ENCODE peak calls at places on chromosomes 12 and 14, in seven cellular contexts. One of them, this sample, is unnamed.

GRCh38 chr14:71400821-71401447 is 493.7 kb downstream of the PCNX1 start:
- DNase-seq in left ventricle myocardium inferior: no peak
- DNase-seq in mammary epithelial cell: no peak
- DNase-seq in CD8-positive, alpha-beta memory T cell: no peak
- DNase-seq in heart left ventricle: no peak
- DNase-seq in SJSA1: no peak
- DNase-seq in psoas muscle: no peak
- DNase-seq in this sample: no peak

GRCh38 chr12:14356147-14356546 is 9.3 kb upstream of the ATF7IP start:
- DNase-seq in SJSA1: no peak
- DNase-seq in left ventricle myocardium inferior: no peak
- DNase-seq in heart left ventricle: no peak
- DNase-seq in mammary epithelial cell: peak; percentile 24
- DNase-seq in CD8-positive, alpha-beta memory T cell: no peak
- DNase-seq in psoas muscle: no peak
- DNase-seq in this sample: no peak

GRCh38 chr12:31508436-31509150 is 82.3 kb downstream of the DENND5B start:
- DNase-seq in heart left ventricle: no peak
- DNase-seq in mammary epithelial cell: no peak
- DNase-seq in psoas muscle: no peak
- DNase-seq in CD8-positive, alpha-beta memory T cell: no peak
- DNase-seq in left ventricle myocardium inferior: no peak
- DNase-seq in SJSA1: no peak
- DNase-seq in this sample: no peak

GRCh38 chr14:32408018-32408417 is 78.9 kb downstream of the AKAP6 start:
- DNase-seq in CD8-positive, alpha-beta memory T cell: no peak
- DNase-seq in left ventricle myocardium inferior: peak; percentile 17
- DNase-seq in psoas muscle: peak; percentile 17
- DNase-seq in SJSA1: no peak
- DNase-seq in heart left ventricle: peak; percentile 41
- DNase-seq in mammary epithelial cell: no peak
- DNase-seq in this sample: peak; percentile 59

GRCh38 chr14:92984896-92985295 is 61.9 kb downstream of the CHGA start:
- DNase-seq in SJSA1: no peak
- DNase-seq in CD8-positive, alpha-beta memory T cell: no peak
- DNase-seq in left ventricle myocardium inferior: no peak
- DNase-seq in psoas muscle: no peak
- DNase-seq in heart left ventricle: no peak
- DNase-seq in mammary epithelial cell: no peak
- DNase-seq in this sample: no peak

GRCh38 chr14:94088516-94088915 is 7.4 kb downstream of the IFI27L1 start:
- DNase-seq in left ventricle myocardium inferior: no peak
- DNase-seq in SJSA1: no peak
- DNase-seq in CD8-positive, alpha-beta memory T cell: no peak
- DNase-seq in mammary epithelial cell: no peak
- DNase-seq in heart left ventricle: no peak
- DNase-seq in psoas muscle: no peak
- DNase-seq in this sample: no peak

GRCh38 chr12:53049582-53050318 is at the start of gene TNS2:
- DNase-seq in psoas muscle: peak; percentile 89
- DNase-seq in CD8-positive, alpha-beta memory T cell: no peak
- DNase-seq in left ventricle myocardium inferior: peak; percentile 89
- DNase-seq in heart left ventricle: peak; percentile 91
- DNase-seq in mammary epithelial cell: no peak
- DNase-seq in SJSA1: no peak
- DNase-seq in this sample: peak; percentile 74

GRCh38 chr12:114933428-114934160 is 249.6 kb upstream of the TBX3 start:
- DNase-seq in psoas muscle: peak; percentile 40
- DNase-seq in SJSA1: peak; percentile 93
- DNase-seq in left ventricle myocardium inferior: no peak
- DNase-seq in mammary epithelial cell: peak; percentile 83
- DNase-seq in CD8-positive, alpha-beta memory T cell: no peak
- DNase-seq in heart left ventricle: no peak
- DNase-seq in this sample: no peak

GRCh38 chr14:60722836-60723217 is 1.3 kb downstream of the SIX4 start:
- DNase-seq in heart left ventricle: no peak
- DNase-seq in left ventricle myocardium inferior: no peak
- DNase-seq in SJSA1: no peak
- DNase-seq in mammary epithelial cell: no peak
- DNase-seq in CD8-positive, alpha-beta memory T cell: no peak
- DNase-seq in psoas muscle: peak; percentile 40
- DNase-seq in this sample: peak; percentile 47

GRCh38 chr12:51994959-51995358 is 11.8 kb upstream of the TAMALIN start:
- DNase-seq in left ventricle myocardium inferior: no peak
- DNase-seq in mammary epithelial cell: no peak
- DNase-seq in SJSA1: no peak
- DNase-seq in psoas muscle: no peak
- DNase-seq in heart left ventricle: no peak
- DNase-seq in CD8-positive, alpha-beta memory T cell: no peak
- DNase-seq in this sample: no peak

GRCh38 chr12:120842595-120842994 is 61.6 kb downstream of the SPPL3 start:
- DNase-seq in mammary epithelial cell: no peak
- DNase-seq in heart left ventricle: no peak
- DNase-seq in CD8-positive, alpha-beta memory T cell: no peak
- DNase-seq in SJSA1: no peak
- DNase-seq in left ventricle myocardium inferior: no peak
- DNase-seq in psoas muscle: no peak
- DNase-seq in this sample: no peak
- H3K4me1 ChIP-seq in mammary epithelial cell: no peaks in the 10 kb centered on the region
- H3K4me1 ChIP-seq in heart left ventricle: peaks cover 67% of the 10 kb centered on the region
- H3K4me1 ChIP-seq in CD8-positive, alpha-beta memory T cell: peaks cover 8% of the 10 kb centered on the region
- H3K4me1 ChIP-seq in SJSA1: peaks cover 11% of the 10 kb centered on the region
- H3K4me1 ChIP-seq in left ventricle myocardium inferior: peaks cover 83% of the 10 kb centered on the region
- H3K4me1 ChIP-seq in psoas muscle: peaks cover 61% of the 10 kb centered on the region
- H3K4me1 ChIP-seq in this sample: peaks cover 19% of the 10 kb centered on the region

DNA sequence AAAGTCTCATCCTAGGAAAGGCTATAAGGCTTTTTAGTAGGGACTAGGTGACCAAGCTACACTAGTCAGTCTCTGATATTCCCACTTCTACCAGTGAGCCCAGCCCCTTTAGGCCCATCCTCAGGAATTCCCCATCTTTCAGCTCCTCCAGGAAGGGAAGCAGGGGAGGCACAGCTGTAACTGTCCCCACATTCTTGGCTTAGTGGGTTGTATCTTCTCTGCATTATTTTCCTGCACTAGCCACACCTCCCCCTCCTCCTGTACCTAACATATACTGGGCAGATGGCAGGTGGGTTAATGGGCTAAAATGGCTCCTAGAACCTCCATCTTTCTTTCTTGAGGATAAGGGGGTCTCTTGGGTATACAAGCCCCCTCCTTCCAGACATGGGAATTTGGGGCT is 439 bp upstream of the CYP27B1 start:
- DNase-seq in psoas muscle: no peak
- DNase-seq in SJSA1: no peak
- DNase-seq in heart left ventricle: no peak
- DNase-seq in left ventricle myocardium inferior: no peak
- DNase-seq in CD8-positive, alpha-beta memory T cell: no peak
- DNase-seq in mammary epithelial cell: no peak
- DNase-seq in this sample: no peak
- H3K27me3 ChIP-seq in psoas muscle: peaks cover 29% of the 10 kb centered on the region
- H3K27me3 ChIP-seq in SJSA1: peaks cover 51% of the 10 kb centered on the region
- H3K27me3 ChIP-seq in heart left ventricle: peaks cover 45% of the 10 kb centered on the region
- H3K27me3 ChIP-seq in left ventricle myocardium inferior: peaks cover 48% of the 10 kb centered on the region
- H3K27me3 ChIP-seq in CD8-positive, alpha-beta memory T cell: peaks cover 18% of the 10 kb centered on the region
- H3K27me3 ChIP-seq in mammary epithelial cell: no peaks in the 10 kb centered on the region
- H3K27me3 ChIP-seq in this sample: no peaks in the 10 kb centered on the region

GRCh38 chr14:103886304-103887169 is 39.2 kb upstream of the PPP1R13B start:
- DNase-seq in SJSA1: no peak
- DNase-seq in left ventricle myocardium inferior: no peak
- DNase-seq in heart left ventricle: no peak
- DNase-seq in psoas muscle: no peak
- DNase-seq in CD8-positive, alpha-beta memory T cell: no peak
- DNase-seq in mammary epithelial cell: no peak
- DNase-seq in this sample: peak; percentile 57
- H3K4me3 ChIP-seq in SJSA1: no peak overlapping the region
- H3K4me3 ChIP-seq in left ventricle myocardium inferior: no peak overlapping the region
- H3K4me3 ChIP-seq in heart left ventricle: no peak overlapping the region
- H3K4me3 ChIP-seq in psoas muscle: no peak overlapping the region
- H3K4me3 ChIP-seq in CD8-positive, alpha-beta memory T cell: no peak overlapping the region
- H3K4me3 ChIP-seq in mammary epithelial cell: no peak overlapping the region
- H3K4me3 ChIP-seq in this sample: no peak overlapping the region

DNA sequence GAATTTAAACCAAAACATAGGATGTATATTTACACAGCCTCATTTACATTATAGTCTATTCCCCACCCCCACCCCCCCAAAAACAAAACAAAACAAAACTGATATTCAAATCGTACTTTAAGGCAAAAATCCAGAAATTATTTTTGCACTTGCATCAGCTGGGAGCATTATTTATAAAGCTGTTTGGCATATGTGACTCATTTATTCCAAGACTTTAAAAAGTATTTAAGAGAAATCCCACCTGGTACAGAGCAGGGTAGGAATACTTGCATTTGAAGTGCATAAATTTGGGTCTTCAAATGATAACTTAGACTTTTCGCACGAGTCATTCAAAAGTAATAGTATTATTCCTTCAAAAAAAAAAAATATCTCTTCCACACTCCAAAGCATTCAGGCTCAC is 1.1 kb downstream of the KLHL28 start:
- DNase-seq in psoas muscle: no peak
- DNase-seq in heart left ventricle: no peak
- DNase-seq in left ventricle myocardium inferior: no peak
- DNase-seq in CD8-positive, alpha-beta memory T cell: no peak
- DNase-seq in SJSA1: no peak
- DNase-seq in mammary epithelial cell: no peak
- DNase-seq in this sample: no peak
- H3K4me1 ChIP-seq in psoas muscle: peaks cover 54% of the 10 kb centered on the region
- H3K4me1 ChIP-seq in heart left ventricle: peaks cover 63% of the 10 kb centered on the region
- H3K4me1 ChIP-seq in left ventricle myocardium inferior: peaks cover 84% of the 10 kb centered on the region
- H3K4me1 ChIP-seq in CD8-positive, alpha-beta memory T cell: peaks cover 68% of the 10 kb centered on the region
- H3K4me1 ChIP-seq in SJSA1: peaks cover 14% of the 10 kb centered on the region
- H3K4me1 ChIP-seq in mammary epithelial cell: peaks cover 6% of the 10 kb centered on the region
- H3K4me1 ChIP-seq in this sample: peaks cover 2% of the 10 kb centered on the region

DNA sequence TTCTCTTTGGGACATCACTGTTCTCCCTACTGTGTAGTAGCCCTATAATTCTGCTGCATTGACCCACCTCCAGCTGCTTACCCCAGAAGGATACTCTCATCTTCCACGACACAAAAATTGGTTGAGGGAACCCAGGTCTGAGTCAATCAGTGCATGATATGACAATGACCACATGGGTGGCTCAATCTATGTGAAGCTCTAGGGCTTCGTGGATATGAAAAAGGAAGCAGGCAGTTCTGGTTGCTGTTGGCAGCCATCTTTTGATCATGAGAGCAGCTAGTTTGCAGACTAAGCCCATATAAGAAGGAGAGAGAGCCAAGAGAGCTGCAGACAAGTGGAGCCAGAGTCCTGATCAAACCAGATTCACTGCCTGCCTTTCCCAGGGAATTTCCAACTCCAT is 57.9 kb downstream of the AVPR1A start:
- DNase-seq in left ventricle myocardium inferior: no peak
- DNase-seq in SJSA1: no peak
- DNase-seq in CD8-positive, alpha-beta memory T cell: no peak
- DNase-seq in heart left ventricle: no peak
- DNase-seq in mammary epithelial cell: no peak
- DNase-seq in psoas muscle: no peak
- DNase-seq in this sample: no peak
- H3K27me3 ChIP-seq in left ventricle myocardium inferior: no peaks in the 10 kb centered on the region
- H3K27me3 ChIP-seq in SJSA1: peaks cover 7% of the 10 kb centered on the region
- H3K27me3 ChIP-seq in CD8-positive, alpha-beta memory T cell: no peaks in the 10 kb centered on the region
- H3K27me3 ChIP-seq in heart left ventricle: peaks cover 4% of the 10 kb centered on the region
- H3K27me3 ChIP-seq in mammary epithelial cell: peaks cover 5% of the 10 kb centered on the region
- H3K27me3 ChIP-seq in psoas muscle: no peaks in the 10 kb centered on the region
- H3K27me3 ChIP-seq in this sample: no peaks in the 10 kb centered on the region